ENCODE peak calls at places on chromosomes 1 and 21, in nine cellular contexts. N, X, H, M, E, C, Y, A and U are unnamed samples.

GRCh38 chr1:116211294-116211693 is 100.1 kb downstream of the MAB21L3 start:
- DNase-seq in C (no peak), M (no peak), H (no peak), X (no peak), E (no peak), N (no peak), Y (no peak), A (no peak), U (no peak)

GRCh38 chr1:23428136-23428905 is 3.8 kb upstream of the TCEA3 start:
- DNase-seq in X (no peak), Y (no peak), N (no peak), E (no peak), C (no peak), A (no peak), H (no peak), M (no peak), U (no peak)

GRCh38 chr1:47677241-47677940 is 239.5 kb downstream of the FOXD2 start:
- DNase-seq in N (no peak), Y (no peak), H (no peak), A (no peak), M (no peak), E (no peak), C (no peak), X (no peak), U (peak)

GRCh38 chr1:185450917-185451316 is 133.9 kb upstream of the IVNS1ABP start:
- DNase-seq in N (no peak), C (no peak), Y (no peak), H (no peak), A (no peak), X (no peak), E (no peak), M (no peak), U (no peak)

GRCh38 chr1:114585221-114585620 is 3.8 kb upstream of the BCAS2 start:
- DNase-seq in A (no peak), C (peak), E (no peak), N (no peak), M (no peak), X (no peak), Y (no peak), H (peak), U (no peak)

GRCh38 chr21:41856572-41856971 is 22.6 kb downstream of the PRDM15 start:
- DNase-seq in X (no peak), C (no peak), N (no peak), M (no peak), Y (no peak), H (no peak), E (no peak), A (no peak), U (no peak)

GRCh38 chr21:26140185-26140584 is 30.4 kb downstream of the APP start:
- DNase-seq in M (no peak), X (no peak), Y (no peak), H (peak), A (no peak), C (peak), E (no peak), N (peak), U (peak)

GRCh38 chr21:45534591-45535331 is 7.5 kb downstream of the SLC19A1 start:
- DNase-seq in A (peak), X (no peak), C (no peak), M (no peak), H (no peak), E (peak), N (no peak), Y (no peak), U (no peak)

GRCh38 chr21:42376338-42376982 is 10.1 kb upstream of the TFF1 start:
- DNase-seq in N (no peak), X (peak), M (no peak), H (peak), C (no peak), E (peak), Y (peak), A (no peak), U (no peak)

GRCh38 chr1:64505232-64505943 is 35.5 kb downstream of the CACHD1 start:
- DNase-seq in C (no peak), H (no peak), A (no peak), E (peak), N (no peak), M (no peak), X (no peak), Y (peak), U (no peak)

GRCh38 chr1:55612988-55613387 is 397.8 kb upstream of the USP24 start:
- DNase-seq in X (no peak), Y (no peak), C (no peak), H (peak), M (no peak), A (no peak), E (no peak), N (no peak), U (no peak)

GRCh38 chr1:22143065-22143514 is at the start of gene WNT4:
- DNase-seq in A (no peak), X (no peak), E (no peak), M (peak), Y (peak), N (peak), C (no peak), H (peak), U (no peak)

GRCh38 chr1:204154525-204155255 is 2.8 kb upstream of the ETNK2 start:
- DNase-seq in H (no peak), C (no peak), A (no peak), N (peak), Y (no peak), E (no peak), M (no peak), X (no peak), U (no peak)

GRCh38 chr1:175072131-175072941 is 4.7 kb downstream of the TNN start:
- DNase-seq in N (peak), X (no peak), Y (no peak), C (peak), E (no peak), H (peak), A (no peak), M (no peak), U (no peak)

GRCh38 chr1:171366099-171366498 is 52.1 kb downstream of the FMO4 start:
- DNase-seq in X (no peak), M (no peak), E (no peak), H (peak), C (no peak), Y (no peak), A (no peak), N (no peak), U (no peak)

GRCh38 chr21:22223385-22223784 is 1225.2 kb downstream of the NCAM2 start:
- DNase-seq in Y (no peak), H (no peak), C (no peak), X (no peak), M (no peak), N (no peak), E (no peak), A (no peak), U (no peak)

GRCh38 chr1:92934395-92935378 is 26.6 kb downstream of the DIPK1A start:
- DNase-seq in X (no peak), N (peak), Y (peak), A (no peak), H (peak), M (no peak), E (peak), C (peak), U (no peak)

GRCh38 chr1:94514095-94514727 is 27.3 kb downstream of the F3 start:
- DNase-seq in Y (no peak), E (no peak), N (no peak), C (peak), H (peak), X (no peak), M (no peak), A (no peak), U (no peak)

GRCh38 chr1:8047112-8047511 is 21.0 kb upstream of the ERRFI1 start:
- DNase-seq in X (no peak), N (peak), M (no peak), Y (no peak), A (no peak), C (peak), H (peak), E (no peak), U (no peak)

GRCh38 chr1:116556289-116557006 is 14.4 kb downstream of the CD58 start:
- DNase-seq in M (peak), E (peak), A (no peak), H (peak), X (peak), C (peak), N (peak), Y (no peak), U (peak)

GRCh38 chr1:169546087-169546995 is 39.9 kb downstream of the F5 start:
- DNase-seq in N (peak), E (no peak), Y (peak), X (peak), M (peak), H (peak), A (no peak), C (peak), U (no peak)

GRCh38 chr1:53122194-53122846 is 20.1 kb downstream of the SLC1A7 start:
- DNase-seq in N (no peak), E (no peak), H (peak), M (no peak), Y (no peak), C (peak), A (no peak), X (no peak), U (peak)

GRCh38 chr21:27586986-27587385 is 620.1 kb upstream of the ADAMTS5 start:
- DNase-seq in N (no peak), H (peak), C (no peak), E (no peak), M (no peak), Y (no peak), A (no peak), X (no peak), U (no peak)

GRCh38 chr1:18618546-18619466 is 11.8 kb upstream of the PAX7 start:
- DNase-seq in C (no peak), H (no peak), Y (no peak), E (no peak), A (no peak), N (peak), M (no peak), X (no peak), U (no peak)

DNA sequence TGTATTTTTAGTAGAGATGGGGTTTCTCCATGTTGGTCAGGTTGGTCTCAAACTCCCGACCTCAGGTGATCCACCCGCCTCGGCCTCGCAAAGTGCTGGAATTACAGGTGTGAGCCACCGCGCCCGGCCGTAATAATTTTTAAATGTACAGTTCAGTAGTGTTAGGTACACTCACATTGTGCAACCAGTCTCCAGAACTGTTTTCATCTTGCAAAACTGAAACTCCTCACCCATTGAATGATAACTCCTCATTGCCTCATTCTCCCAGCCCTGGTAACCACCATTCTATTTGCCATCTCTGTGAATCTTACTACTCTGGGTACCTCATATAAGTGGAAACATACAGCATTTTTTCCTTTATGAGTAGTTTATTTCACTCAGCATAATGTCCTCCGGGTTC is 3.4 kb downstream of the NLRP3 start:
- DNase-seq in E (no peak), N (no peak), H (no peak), X (no peak), M (no peak), Y (no peak), C (no peak), A (no peak), U (no peak)
- H3K4me3 ChIP-seq in E (no peak), N (no peak), H (no peak), X (no peak), M (no peak), Y (no peak), C (no peak), A (no peak), U (no peak)

GRCh38 chr1:151733126-151733525 is 11.8 kb downstream of the RIIAD1 start:
- DNase-seq in E (no peak), C (no peak), Y (no peak), N (no peak), H (no peak), M (no peak), X (no peak), A (no peak), U (no peak)

GRCh38 chr1:151728151-151728711 is 6.9 kb downstream of the RIIAD1 start:
- DNase-seq in C (peak), N (no peak), E (no peak), X (no peak), A (no peak), M (no peak), Y (no peak), H (peak), U (no peak)

GRCh38 chr1:151729966-151730291 is 8.6 kb downstream of the RIIAD1 start:
- DNase-seq in E (no peak), Y (no peak), M (no peak), H (no peak), N (no peak), A (no peak), C (no peak), X (no peak), U (no peak)

GRCh38 chr1:151723726-151724370 is 2.5 kb downstream of the RIIAD1 start:
- DNase-seq in H (no peak), Y (no peak), A (no peak), E (no peak), C (no peak), X (no peak), M (no peak), N (peak), U (no peak)

DNA sequence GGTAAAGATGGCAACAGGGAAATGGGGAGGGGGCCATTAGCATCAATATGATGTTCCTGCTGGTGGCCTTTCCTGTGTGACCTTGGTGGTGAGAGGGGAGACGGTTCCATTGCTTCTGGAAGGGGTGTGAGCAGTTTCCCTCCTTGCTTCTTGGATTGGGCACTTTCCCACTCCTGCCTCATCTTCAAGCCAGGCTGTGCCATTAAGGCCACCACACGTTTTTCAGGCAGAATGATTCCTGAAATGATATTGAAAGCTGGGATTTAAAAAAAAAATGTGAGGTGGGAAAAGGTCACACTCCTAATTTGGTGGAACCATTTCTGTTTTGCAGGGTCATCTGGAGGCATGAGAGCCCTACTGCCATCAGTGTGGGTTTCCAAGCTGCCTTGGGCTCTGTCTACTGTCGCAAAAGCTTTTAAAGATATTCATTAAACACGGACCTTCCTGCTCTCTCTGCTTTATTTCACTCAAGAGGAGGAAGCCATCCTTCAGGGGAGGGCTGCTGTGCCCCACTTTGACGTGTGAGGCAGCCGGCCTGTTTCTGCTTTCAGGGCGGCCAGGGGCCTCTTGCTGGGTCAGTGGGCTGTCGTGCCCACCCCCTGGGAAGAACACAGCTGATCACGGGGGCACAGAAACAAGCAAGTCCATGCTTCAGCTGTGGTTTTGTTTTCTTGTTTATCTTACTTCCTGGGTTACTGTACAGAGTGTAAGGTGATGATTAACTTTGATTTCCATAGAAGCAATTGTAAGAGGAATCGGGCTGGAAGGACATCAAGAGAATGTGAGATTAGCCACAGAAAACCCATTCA is 8.0 kb downstream of the RIIAD1 start:
- DNase-seq in X (no peak), Y (no peak), E (no peak), C (no peak), A (no peak), M (no peak), H (no peak), N (no peak), U (no peak)
- H3K4me3 ChIP-seq in X (no peak), Y (no peak), E (no peak), C (no peak), A (no peak), M (no peak), H (no peak), N (no peak), U (no peak)

GRCh38 chr21:34524671-34525601 is 12.9 kb upstream of the KCNE1 start:
- DNase-seq in H (peak), E (no peak), Y (no peak), M (no peak), X (no peak), C (peak), A (no peak), N (peak), U (peak)
- H3K4me3 ChIP-seq in H (peak), E (no peak), Y (peak), M (no peak), X (no peak), C (peak), A (peak), N (peak), U (peak)

DNA sequence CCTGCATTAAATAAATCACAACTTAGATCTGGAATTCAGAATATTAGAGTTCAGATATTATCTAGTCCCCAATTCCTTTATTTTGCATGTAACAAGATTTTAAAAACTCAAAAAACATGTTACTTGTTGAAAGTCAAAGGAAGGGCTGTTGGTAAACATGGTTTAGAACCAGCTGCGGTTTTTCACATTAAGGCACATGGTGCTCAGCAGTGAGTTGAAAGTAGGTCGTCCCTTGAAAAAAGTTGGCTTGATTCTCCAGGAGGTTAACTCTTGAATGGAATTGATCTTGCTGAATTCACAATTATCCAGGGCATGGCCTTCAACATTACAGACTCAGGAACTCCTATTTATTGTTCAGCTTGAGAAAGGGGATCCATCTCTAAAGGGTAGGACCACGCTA is 277.1 kb upstream of the DUSP10 start:
- DNase-seq in N (no peak), H (no peak), M (no peak), X (no peak), E (no peak), A (no peak), C (no peak), Y (peak), U (no peak)
- H3K4me3 ChIP-seq in N (no peak), H (no peak), M (no peak), X (no peak), E (no peak), A (no peak), C (no peak), Y (no peak), U (no peak)

GRCh38 chr1:158998781-158999161 is 10.9 kb upstream of the IFI16 start:
- DNase-seq in M (peak), A (peak), X (no peak), H (peak), N (peak), C (peak), Y (peak), E (no peak), U (peak)
- H3K4me3 ChIP-seq in M (no peak), A (peak), X (no peak), H (peak), N (peak), C (peak), Y (peak), E (no peak), U (peak)

GRCh38 chr1:231931846-231932454 is 305.4 kb downstream of the DISC1 start:
- DNase-seq in H (no peak), C (no peak), Y (no peak), E (no peak), X (no peak), M (no peak), N (no peak), A (no peak), U (no peak)

GRCh38 chr1:231931146-231931545 is 304.6 kb downstream of the DISC1 start:
- DNase-seq in N (peak), H (no peak), M (no peak), C (no peak), A (no peak), Y (no peak), X (no peak), E (no peak), U (no peak)

GRCh38 chr1:231929311-231929710 is 302.7 kb downstream of the DISC1 start:
- DNase-seq in M (no peak), Y (no peak), N (peak), X (no peak), E (no peak), H (peak), A (no peak), C (peak), U (no peak)

GRCh38 chr1:231927431-231927830 is 300.8 kb downstream of the DISC1 start:
- DNase-seq in C (no peak), X (no peak), M (no peak), N (no peak), E (no peak), A (no peak), H (no peak), Y (no peak), U (no peak)

GRCh38 chr1:231930257-231930947 is 303.8 kb downstream of the DISC1 start:
- DNase-seq in H (no peak), N (no peak), E (no peak), A (no peak), C (no peak), Y (no peak), X (no peak), M (no peak), U (no peak)
- H3K4me3 ChIP-seq in H (no peak), N (no peak), E (no peak), A (no peak), C (no peak), Y (no peak), X (no peak), M (no peak), U (no peak)

GRCh38 chr1:87888456-87888855 is 559.8 kb downstream of the LMO4 start:
- DNase-seq in A (no peak), Y (no peak), C (no peak), N (peak), H (peak), X (no peak), M (no peak), E (no peak), U (no peak)

GRCh38 chr1:87898401-87898800 is 569.7 kb downstream of the LMO4 start:
- DNase-seq in E (no peak), N (no peak), C (no peak), X (no peak), H (no peak), Y (no peak), M (no peak), A (no peak), U (no peak)

GRCh38 chr1:87899746-87900145 is 571.1 kb downstream of the LMO4 start:
- DNase-seq in Y (no peak), M (no peak), E (no peak), A (no peak), X (no peak), C (no peak), H (no peak), N (no peak), U (no peak)

GRCh38 chr1:87897486-87897885 is 568.8 kb downstream of the LMO4 start:
- DNase-seq in M (no peak), Y (no peak), X (no peak), N (no peak), C (no peak), E (no peak), H (no peak), A (no peak), U (no peak)

GRCh38 chr1:87894041-87894440 is 565.4 kb downstream of the LMO4 start:
- DNase-seq in C (no peak), E (no peak), M (no peak), X (no peak), N (no peak), Y (no peak), A (no peak), H (no peak), U (no peak)
- H3K4me3 ChIP-seq in C (no peak), E (no peak), M (no peak), X (no peak), N (no peak), Y (no peak), A (no peak), H (no peak), U (no peak)